ENCODE peak calls at places on chromosomes 16 and 17, in eight cellular contexts. One of them, this sample, is unnamed.

GRCh38 chr17:56754523-56755208 is 79.1 kb downstream of the C17orf67 start:
- DNase-seq in A549: peak; percentile 70
- DNase-seq in stimulated activated naive CD8-positive, alpha-beta T cell treated with anti-CD3 and anti-CD28 coated beads, Interleukin-15, amount 100 ng/mL, for 72 hours: no peak
- DNase-seq in BJ: no peak
- DNase-seq in fibroblast of the aortic adventitia: no peak
- DNase-seq in uterus: no peak
- DNase-seq in endothelial cell: peak; percentile 11
- DNase-seq in NCI-H226: peak; percentile 37
- DNase-seq in this sample: no peak

GRCh38 chr17:9371019-9371418 is 204.6 kb downstream of the STX8 start:
- DNase-seq in A549: peak; percentile 48
- DNase-seq in stimulated activated naive CD8-positive, alpha-beta T cell treated with anti-CD3 and anti-CD28 coated beads, Interleukin-15, amount 100 ng/mL, for 72 hours: no peak
- DNase-seq in BJ: no peak
- DNase-seq in fibroblast of the aortic adventitia: peak; percentile 94
- DNase-seq in uterus: no peak
- DNase-seq in endothelial cell: no peak
- DNase-seq in NCI-H226: peak; percentile 76
- DNase-seq in this sample: peak; percentile 78

GRCh38 chr17:81493198-81494038 is 19.2 kb downstream of the ACTG1 start:
- DNase-seq in A549: no peak
- DNase-seq in stimulated activated naive CD8-positive, alpha-beta T cell treated with anti-CD3 and anti-CD28 coated beads, Interleukin-15, amount 100 ng/mL, for 72 hours: no peak
- DNase-seq in BJ: no peak
- DNase-seq in fibroblast of the aortic adventitia: no peak
- DNase-seq in uterus: no peak
- DNase-seq in endothelial cell: no peak
- DNase-seq in NCI-H226: no peak
- DNase-seq in this sample: no peak

GRCh38 chr16:85042606-85043005 is 15.0 kb downstream of the KIAA0513 start:
- DNase-seq in A549: no peak
- DNase-seq in stimulated activated naive CD8-positive, alpha-beta T cell treated with anti-CD3 and anti-CD28 coated beads, Interleukin-15, amount 100 ng/mL, for 72 hours: no peak
- DNase-seq in BJ: no peak
- DNase-seq in fibroblast of the aortic adventitia: no peak
- DNase-seq in uterus: no peak
- DNase-seq in endothelial cell: no peak
- DNase-seq in NCI-H226: no peak
- DNase-seq in this sample: no peak

GRCh38 chr16:15502041-15502725 is 67.8 kb downstream of the BMERB1 start:
- DNase-seq in A549: peak; percentile 94
- DNase-seq in stimulated activated naive CD8-positive, alpha-beta T cell treated with anti-CD3 and anti-CD28 coated beads, Interleukin-15, amount 100 ng/mL, for 72 hours: no peak
- DNase-seq in BJ: peak; percentile 68
- DNase-seq in fibroblast of the aortic adventitia: peak; percentile 89
- DNase-seq in uterus: no peak
- DNase-seq in endothelial cell: no peak
- DNase-seq in NCI-H226: peak; percentile 85
- DNase-seq in this sample: no peak

GRCh38 chr17:6461246-6461645 is 17.0 kb downstream of the PIMREG start:
- DNase-seq in A549: no peak
- DNase-seq in stimulated activated naive CD8-positive, alpha-beta T cell treated with anti-CD3 and anti-CD28 coated beads, Interleukin-15, amount 100 ng/mL, for 72 hours: no peak
- DNase-seq in BJ: no peak
- DNase-seq in fibroblast of the aortic adventitia: no peak
- DNase-seq in uterus: no peak
- DNase-seq in endothelial cell: no peak
- DNase-seq in NCI-H226: no peak
- DNase-seq in this sample: no peak

GRCh38 chr16:9957433-9957832 is 224.8 kb downstream of the GRIN2A start:
- DNase-seq in A549: no peak
- DNase-seq in stimulated activated naive CD8-positive, alpha-beta T cell treated with anti-CD3 and anti-CD28 coated beads, Interleukin-15, amount 100 ng/mL, for 72 hours: no peak
- DNase-seq in BJ: no peak
- DNase-seq in fibroblast of the aortic adventitia: no peak
- DNase-seq in uterus: no peak
- DNase-seq in endothelial cell: no peak
- DNase-seq in NCI-H226: no peak
- DNase-seq in this sample: no peak

GRCh38 chr17:63751806-63752205 is 10.2 kb upstream of the STRADA start:
- DNase-seq in A549: no peak
- DNase-seq in stimulated activated naive CD8-positive, alpha-beta T cell treated with anti-CD3 and anti-CD28 coated beads, Interleukin-15, amount 100 ng/mL, for 72 hours: no peak
- DNase-seq in BJ: no peak
- DNase-seq in fibroblast of the aortic adventitia: no peak
- DNase-seq in uterus: no peak
- DNase-seq in endothelial cell: no peak
- DNase-seq in NCI-H226: no peak
- DNase-seq in this sample: no peak

GRCh38 chr17:51751072-51751471 is 407.4 kb downstream of the CA10 start:
- DNase-seq in A549: no peak
- DNase-seq in stimulated activated naive CD8-positive, alpha-beta T cell treated with anti-CD3 and anti-CD28 coated beads, Interleukin-15, amount 100 ng/mL, for 72 hours: no peak
- DNase-seq in BJ: no peak
- DNase-seq in fibroblast of the aortic adventitia: no peak
- DNase-seq in uterus: no peak
- DNase-seq in endothelial cell: no peak
- DNase-seq in NCI-H226: no peak
- DNase-seq in this sample: no peak

GRCh38 chr17:82435601-82436583 is 14.7 kb downstream of the CYBC1 start:
- DNase-seq in A549: no peak
- DNase-seq in stimulated activated naive CD8-positive, alpha-beta T cell treated with anti-CD3 and anti-CD28 coated beads, Interleukin-15, amount 100 ng/mL, for 72 hours: no peak
- DNase-seq in BJ: no peak
- DNase-seq in fibroblast of the aortic adventitia: no peak
- DNase-seq in uterus: no peak
- DNase-seq in endothelial cell: no peak
- DNase-seq in NCI-H226: no peak
- DNase-seq in this sample: no peak

GRCh38 chr16:88298882-88299745 is 83.6 kb upstream of the ZNF469 start:
- DNase-seq in A549: no peak
- DNase-seq in stimulated activated naive CD8-positive, alpha-beta T cell treated with anti-CD3 and anti-CD28 coated beads, Interleukin-15, amount 100 ng/mL, for 72 hours: no peak
- DNase-seq in BJ: no peak
- DNase-seq in fibroblast of the aortic adventitia: peak; percentile 28
- DNase-seq in uterus: no peak
- DNase-seq in endothelial cell: no peak
- DNase-seq in NCI-H226: no peak
- DNase-seq in this sample: no peak

GRCh38 chr17:77329741-77330531 is 189.2 kb downstream of the SEC14L1 start:
- DNase-seq in A549: no peak
- DNase-seq in stimulated activated naive CD8-positive, alpha-beta T cell treated with anti-CD3 and anti-CD28 coated beads, Interleukin-15, amount 100 ng/mL, for 72 hours: peak; percentile 9
- DNase-seq in BJ: no peak
- DNase-seq in fibroblast of the aortic adventitia: no peak
- DNase-seq in uterus: no peak
- DNase-seq in endothelial cell: no peak
- DNase-seq in NCI-H226: no peak
- DNase-seq in this sample: no peak

GRCh38 chr16:75251280-75252048 is at the start of gene BCAR1:
- DNase-seq in A549: peak; percentile 87
- DNase-seq in stimulated activated naive CD8-positive, alpha-beta T cell treated with anti-CD3 and anti-CD28 coated beads, Interleukin-15, amount 100 ng/mL, for 72 hours: no peak
- DNase-seq in BJ: peak; percentile 71
- DNase-seq in fibroblast of the aortic adventitia: peak; percentile 87
- DNase-seq in uterus: peak; percentile 87
- DNase-seq in endothelial cell: peak; percentile 90
- DNase-seq in NCI-H226: peak; percentile 95
- DNase-seq in this sample: peak; percentile 59

GRCh38 chr16:49158029-49158642 is 123.5 kb downstream of the CBLN1 start:
- DNase-seq in A549: peak; percentile 2
- DNase-seq in stimulated activated naive CD8-positive, alpha-beta T cell treated with anti-CD3 and anti-CD28 coated beads, Interleukin-15, amount 100 ng/mL, for 72 hours: no peak
- DNase-seq in BJ: no peak
- DNase-seq in fibroblast of the aortic adventitia: peak; percentile 5
- DNase-seq in uterus: no peak
- DNase-seq in endothelial cell: peak; percentile 58
- DNase-seq in NCI-H226: peak; percentile 37
- DNase-seq in this sample: no peak

GRCh38 chr17:55238197-55238930 is 26.4 kb upstream of the HLF start:
- DNase-seq in A549: peak; percentile 99
- DNase-seq in stimulated activated naive CD8-positive, alpha-beta T cell treated with anti-CD3 and anti-CD28 coated beads, Interleukin-15, amount 100 ng/mL, for 72 hours: peak; percentile 85
- DNase-seq in BJ: peak; percentile 49
- DNase-seq in fibroblast of the aortic adventitia: peak; percentile 89
- DNase-seq in uterus: peak; percentile 95
- DNase-seq in endothelial cell: peak; percentile 88
- DNase-seq in NCI-H226: peak; percentile 91
- DNase-seq in this sample: peak; percentile 80

GRCh38 chr17:46922804-46923635 is at the start of gene GOSR2:
- DNase-seq in A549: peak; percentile 95
- DNase-seq in stimulated activated naive CD8-positive, alpha-beta T cell treated with anti-CD3 and anti-CD28 coated beads, Interleukin-15, amount 100 ng/mL, for 72 hours: peak; percentile 92
- DNase-seq in BJ: peak; percentile 63
- DNase-seq in fibroblast of the aortic adventitia: peak; percentile 91
- DNase-seq in uterus: peak; percentile 82
- DNase-seq in endothelial cell: peak; percentile 94
- DNase-seq in NCI-H226: peak; percentile 75
- DNase-seq in this sample: peak; percentile 92

GRCh38 chr17:79681628-79682261 is 49.0 kb upstream of the ENPP7 start:
- DNase-seq in A549: no peak
- DNase-seq in stimulated activated naive CD8-positive, alpha-beta T cell treated with anti-CD3 and anti-CD28 coated beads, Interleukin-15, amount 100 ng/mL, for 72 hours: no peak
- DNase-seq in BJ: no peak
- DNase-seq in fibroblast of the aortic adventitia: no peak
- DNase-seq in uterus: no peak
- DNase-seq in endothelial cell: no peak
- DNase-seq in NCI-H226: no peak
- DNase-seq in this sample: no peak

GRCh38 chr16:1261131-1261917 is 5.5 kb downstream of the TPSD1 start:
- DNase-seq in A549: no peak
- DNase-seq in stimulated activated naive CD8-positive, alpha-beta T cell treated with anti-CD3 and anti-CD28 coated beads, Interleukin-15, amount 100 ng/mL, for 72 hours: no peak
- DNase-seq in BJ: no peak
- DNase-seq in fibroblast of the aortic adventitia: no peak
- DNase-seq in uterus: no peak
- DNase-seq in endothelial cell: no peak
- DNase-seq in NCI-H226: no peak
- DNase-seq in this sample: no peak

GRCh38 chr16:22023505-22023904 is 15.6 kb downstream of the MOSMO start:
- DNase-seq in A549: no peak
- DNase-seq in stimulated activated naive CD8-positive, alpha-beta T cell treated with anti-CD3 and anti-CD28 coated beads, Interleukin-15, amount 100 ng/mL, for 72 hours: no peak
- DNase-seq in BJ: no peak
- DNase-seq in fibroblast of the aortic adventitia: no peak
- DNase-seq in uterus: no peak
- DNase-seq in endothelial cell: no peak
- DNase-seq in NCI-H226: no peak
- DNase-seq in this sample: no peak

GRCh38 chr17:28247671-28248556 is 71.1 kb upstream of the TMEM97 start:
- DNase-seq in A549: no peak
- DNase-seq in stimulated activated naive CD8-positive, alpha-beta T cell treated with anti-CD3 and anti-CD28 coated beads, Interleukin-15, amount 100 ng/mL, for 72 hours: no peak
- DNase-seq in BJ: no peak
- DNase-seq in fibroblast of the aortic adventitia: no peak
- DNase-seq in uterus: no peak
- DNase-seq in endothelial cell: no peak
- DNase-seq in NCI-H226: no peak
- DNase-seq in this sample: no peak

GRCh38 chr16:67490330-67491096 is 7.2 kb upstream of the AGRP start:
- DNase-seq in A549: no peak
- DNase-seq in stimulated activated naive CD8-positive, alpha-beta T cell treated with anti-CD3 and anti-CD28 coated beads, Interleukin-15, amount 100 ng/mL, for 72 hours: no peak
- DNase-seq in BJ: no peak
- DNase-seq in fibroblast of the aortic adventitia: peak; percentile 82
- DNase-seq in uterus: no peak
- DNase-seq in endothelial cell: no peak
- DNase-seq in NCI-H226: no peak
- DNase-seq in this sample: no peak

GRCh38 chr17:57144567-57144966 is 59.5 kb downstream of the AKAP1 start:
- DNase-seq in A549: no peak
- DNase-seq in stimulated activated naive CD8-positive, alpha-beta T cell treated with anti-CD3 and anti-CD28 coated beads, Interleukin-15, amount 100 ng/mL, for 72 hours: no peak
- DNase-seq in BJ: no peak
- DNase-seq in fibroblast of the aortic adventitia: no peak
- DNase-seq in uterus: no peak
- DNase-seq in endothelial cell: no peak
- DNase-seq in NCI-H226: no peak
- DNase-seq in this sample: no peak

GRCh38 chr17:36721560-36722120 is 120.3 kb downstream of the MRM1 start:
- DNase-seq in A549: no peak
- DNase-seq in stimulated activated naive CD8-positive, alpha-beta T cell treated with anti-CD3 and anti-CD28 coated beads, Interleukin-15, amount 100 ng/mL, for 72 hours: no peak
- DNase-seq in BJ: no peak
- DNase-seq in fibroblast of the aortic adventitia: peak; percentile 4
- DNase-seq in uterus: no peak
- DNase-seq in endothelial cell: no peak
- DNase-seq in NCI-H226: no peak
- DNase-seq in this sample: no peak

GRCh38 chr17:50559674-50560184 is 786 bp upstream of the CACNA1G start:
- DNase-seq in A549: peak; percentile 95
- DNase-seq in stimulated activated naive CD8-positive, alpha-beta T cell treated with anti-CD3 and anti-CD28 coated beads, Interleukin-15, amount 100 ng/mL, for 72 hours: peak; percentile 36
- DNase-seq in BJ: no peak
- DNase-seq in fibroblast of the aortic adventitia: peak; percentile 32
- DNase-seq in uterus: peak; percentile 75
- DNase-seq in endothelial cell: peak; percentile 60
- DNase-seq in NCI-H226: peak; percentile 55
- DNase-seq in this sample: peak; percentile 19

GRCh38 chr17:48333034-48333491 is 97.0 kb downstream of the SKAP1 start:
- DNase-seq in A549: no peak
- DNase-seq in stimulated activated naive CD8-positive, alpha-beta T cell treated with anti-CD3 and anti-CD28 coated beads, Interleukin-15, amount 100 ng/mL, for 72 hours: no peak
- DNase-seq in BJ: no peak
- DNase-seq in fibroblast of the aortic adventitia: no peak
- DNase-seq in uterus: no peak
- DNase-seq in endothelial cell: no peak
- DNase-seq in NCI-H226: peak; percentile 57
- DNase-seq in this sample: no peak

This sample was measured in foreskin melanocyte.